ENCODE peak calls at places on chromosomes 2 and 18, in nine cellular contexts. I is NCI-H748 treated with DMSO at 0.1 percent for 48 hours, U is NCI-H774, Q is NCI-H1092 treated with DMSO at 0.1 percent for 48 hours, Z is bronchial epithelial cell, R is astrocyte of the cerebellum, W is fibroblast of lung, S is SK-MEL-5, L is IMR-90. F is an unnamed sample.

GRCh38 chr2:187532333-187533120 is 21.7 kb downstream of the TFPI start:
- DNase-seq in I (no peak), U (no peak), Q (no peak), Z (no peak), R (no peak), W (no peak), S (no peak), L (no peak), F (no peak)

GRCh38 chr18:61336766-61337165 is 3.5 kb downstream of the CDH20 start:
- DNase-seq in I (no peak), U (no peak), Q (no peak), Z (no peak), R (no peak), W (no peak), S (no peak), L (no peak), F (no peak)

GRCh38 chr2:226835420-226835795 is 446 bp upstream of the RHBDD1 start:
- DNase-seq in I (no peak), U (no peak), Q (no peak), Z (no peak), R (no peak), W (no peak), S (no peak), L (peak), F (peak)

GRCh38 chr2:74119324-74119723 is 28.4 kb downstream of the BOLA3 start:
- DNase-seq in I (no peak), U (no peak), Q (no peak), Z (no peak), R (no peak), W (peak), S (peak), L (no peak), F (peak)

GRCh38 chr2:160289803-160290202 is 89.7 kb upstream of the ITGB6 start:
- DNase-seq in I (no peak), U (no peak), Q (no peak), Z (no peak), R (no peak), W (peak), S (no peak), L (no peak), F (no peak)

GRCh38 chr18:59696311-59697235 is 650 bp downstream of the CCBE1 start:
- DNase-seq in I (peak), U (no peak), Q (peak), Z (peak), R (no peak), W (peak), S (no peak), L (peak), F (no peak)

GRCh38 chr18:74806073-74806472 is 208.4 kb downstream of the ZNF407 start:
- DNase-seq in I (no peak), U (no peak), Q (no peak), Z (peak), R (no peak), W (no peak), S (no peak), L (no peak), F (no peak)

GRCh38 chr2:64401501-64401880 is 52.5 kb upstream of the LGALSL start:
- DNase-seq in I (no peak), U (peak), Q (no peak), Z (no peak), R (no peak), W (no peak), S (no peak), L (no peak), F (no peak)

GRCh38 chr2:1675633-1676032 is 68.7 kb downstream of the PXDN start:
- DNase-seq in I (no peak), U (no peak), Q (no peak), Z (peak), R (peak), W (peak), S (peak), L (peak), F (no peak)

GRCh38 chr2:119480718-119481142 is 43.6 kb downstream of the SCTR start:
- DNase-seq in I (no peak), U (no peak), Q (no peak), Z (no peak), R (no peak), W (no peak), S (no peak), L (no peak), F (peak)

GRCh38 chr2:11646530-11646929 is 23.5 kb downstream of the NTSR2 start:
- DNase-seq in I (no peak), U (no peak), Q (no peak), Z (no peak), R (no peak), W (no peak), S (no peak), L (no peak), F (no peak)

GRCh38 chr2:143171817-143172216 is 42.6 kb downstream of the ARHGAP15 start:
- DNase-seq in I (no peak), U (no peak), Q (peak), Z (peak), R (no peak), W (peak), S (peak), L (peak), F (no peak)

GRCh38 chr2:130720528-130720927 is 8.3 kb upstream of the GPR148 start:
- DNase-seq in I (no peak), U (no peak), Q (peak), Z (no peak), R (no peak), W (no peak), S (no peak), L (no peak), F (no peak)

GRCh38 chr18:45856526-45856925 is 31.1 kb downstream of the SIGLEC15 start:
- DNase-seq in I (no peak), U (no peak), Q (no peak), Z (peak), R (peak), W (peak), S (no peak), L (peak), F (no peak)

GRCh38 chr2:234476766-234477165 is 20.1 kb downstream of the ARL4C start:
- DNase-seq in I (no peak), U (no peak), Q (no peak), Z (peak), R (no peak), W (no peak), S (peak), L (no peak), F (no peak)

GRCh38 chr2:16104345-16105177 is 164.2 kb downstream of the MYCN start:
- DNase-seq in I (no peak), U (no peak), Q (no peak), Z (no peak), R (no peak), W (no peak), S (no peak), L (no peak), F (no peak)

GRCh38 chr2:40371525-40372277 is 80.2 kb downstream of the SLC8A1 start:
- DNase-seq in I (peak), U (peak), Q (no peak), Z (peak), R (peak), W (peak), S (peak), L (peak), F (peak)

GRCh38 chr2:212953170-212953920 is 198.1 kb downstream of the IKZF2 start:
- DNase-seq in I (no peak), U (no peak), Q (no peak), Z (no peak), R (no peak), W (no peak), S (no peak), L (no peak), F (no peak)

GRCh38 chr2:222861411-222862067 is 703 bp downstream of the ACSL3 start:
- DNase-seq in I (peak), U (no peak), Q (peak), Z (no peak), R (no peak), W (no peak), S (no peak), L (no peak), F (peak)